ENCODE peak calls at places on chromosomes 2 and 18, in five cellular contexts. T is kidney, F is stomach, P is OCI-LY7, D is PC-3. X is an unnamed sample.

GRCh38 chr2:173991857-173992588 is 26.9 kb upstream of the SP3 start:
- DNase-seq in T (no peak), F (no peak), P (no peak), D (peak; percentile 78), X (peak; percentile 42)

GRCh38 chr2:219104107-219105050 is 43.7 kb upstream of the IHH start:
- DNase-seq in T (no peak), F (no peak), P (peak; percentile 49), D (peak; percentile 68), X (no peak)

GRCh38 chr2:109378682-109379081 is 235.1 kb downstream of the SEPTIN10 start:
- DNase-seq in T (no peak), F (peak; percentile 13), P (no peak), D (no peak), X (peak; percentile 7)

GRCh38 chr18:78998350-78999055 is 18.9 kb downstream of the SALL3 start:
- DNase-seq in T (no peak), F (no peak), P (no peak), D (no peak), X (no peak)

GRCh38 chr2:179595284-179595683 is 266.1 kb downstream of the ZNF385B start:
- DNase-seq in T (no peak), F (no peak), P (no peak), D (peak; percentile 29), X (no peak)

GRCh38 chr18:3747176-3747973 is 297.4 kb downstream of the TGIF1 start:
- DNase-seq in T (no peak), F (no peak), P (no peak), D (no peak), X (no peak)

GRCh38 chr2:130756721-130757195 is 1.4 kb downstream of the AMER3 start:
- DNase-seq in T (no peak), F (no peak), P (no peak), D (no peak), X (no peak)

GRCh38 chr18:48992791-48993555 is 42.2 kb upstream of the SMAD7 start:
- DNase-seq in T (peak; percentile 59), F (no peak), P (peak; percentile 61), D (no peak), X (peak; percentile 34)

GRCh38 chr2:43676322-43677050 is at the start of gene C1GALT1C1L:
- DNase-seq in T (peak; percentile 87), F (peak; percentile 36), P (no peak), D (no peak), X (peak; percentile 49)

GRCh38 chr18:61710082-61710620 is 182.7 kb downstream of the RNF152 start:
- DNase-seq in T (no peak), F (no peak), P (no peak), D (no peak), X (peak; percentile 69)

GRCh38 chr18:24924066-24924716 is 427.8 kb downstream of the ZNF521 start:
- DNase-seq in T (no peak), F (no peak), P (no peak), D (no peak), X (no peak)

GRCh38 chr18:77108001-77108692 is 24.4 kb downstream of the MBP start:
- DNase-seq in T (peak; percentile 76), F (no peak), P (peak; percentile 29), D (no peak), X (peak; percentile 59)

GRCh38 chr2:152491139-152491472 is 156.1 kb downstream of the FMNL2 start:
- DNase-seq in T (peak; percentile 93), F (no peak), P (no peak), D (no peak), X (no peak)

GRCh38 chr18:79275992-79276391 is 119.7 kb upstream of the NFATC1 start:
- DNase-seq in T (no peak), F (no peak), P (no peak), D (peak; percentile 23), X (no peak)

GRCh38 chr2:71609029-71609428 is 155.7 kb downstream of the DYSF start:
- DNase-seq in T (peak; percentile 26), F (no peak), P (no peak), D (no peak), X (peak; percentile 10)

GRCh38 chr18:38868757-38869156 is 1303.2 kb upstream of the CELF4 start:
- DNase-seq in T (no peak), F (no peak), P (no peak), D (no peak), X (no peak)

GRCh38 chr2:63261222-63261621 is 210.6 kb downstream of the OTX1 start:
- DNase-seq in T (no peak), F (no peak), P (no peak), D (no peak), X (no peak)

GRCh38 chr2:23376075-23376474 is 8.9 kb upstream of the KLHL29 start:
- DNase-seq in T (no peak), F (no peak), P (no peak), D (no peak), X (no peak)

GRCh38 chr2:19035238-19035637 is 323.2 kb downstream of the OSR1 start:
- DNase-seq in T (peak; percentile 86), F (no peak), P (no peak), D (no peak), X (no peak)

GRCh38 chr2:226310081-226310625 is 489.5 kb downstream of the IRS1 start:
- DNase-seq in T (no peak), F (no peak), P (no peak), D (no peak), X (no peak)

GRCh38 chr18:58544616-58545337 is 84.1 kb downstream of the ALPK2 start:
- DNase-seq in T (no peak), F (no peak), P (no peak), D (no peak), X (no peak)

GRCh38 chr18:12694032-12694431 is 8.5 kb downstream of the CEP76 start:
- DNase-seq in T (no peak), F (no peak), P (no peak), D (peak; percentile 31), X (no peak)

GRCh38 chr2:46098606-46099005 is 198.6 kb upstream of the EPAS1 start:
- DNase-seq in T (no peak), F (no peak), P (no peak), D (peak; percentile 91), X (no peak)

GRCh38 chr18:53153281-53153680 is 813.3 kb downstream of the DCC start:
- DNase-seq in T (no peak), F (no peak), P (peak; percentile 3), D (peak; percentile 6), X (no peak)

GRCh38 chr2:16409006-16409390 is 256.6 kb downstream of the CYRIA start:
- DNase-seq in T (no peak), F (no peak), P (no peak), D (no peak), X (no peak)

GRCh38 chr2:240953426-240954425 is 44.7 kb upstream of the SNED1 start:
- DNase-seq in T (no peak), F (peak; percentile 16), P (no peak), D (no peak), X (peak; percentile 11)

GRCh38 chr2:199339826-199340605 is 117.7 kb downstream of the SATB2 start:
- DNase-seq in T (no peak), F (no peak), P (no peak), D (peak; percentile 72), X (no peak)

GRCh38 chr2:207256476-207257207 is 90.9 kb upstream of the KLF7 start:
- DNase-seq in T (no peak), F (no peak), P (no peak), D (no peak), X (no peak)
- H3K4me1 ChIP-seq in T (peaks cover 22% of the 10 kb centered on the region), F (peaks cover 53% of the 10 kb centered on the region), P (no peaks in the 10 kb centered on the region), D (peaks cover 93% of the 10 kb centered on the region), X (no peaks in the 10 kb centered on the region)

GRCh38 chr2:36379710-36380448 is 24.3 kb downstream of the CRIM1 start:
- DNase-seq in T (no peak), F (no peak), P (no peak), D (peak; percentile 54), X (peak; percentile 19)

GRCh38 chr2:36380624-36381481 is 25.3 kb downstream of the CRIM1 start:
- DNase-seq in T (peak; percentile 91), F (no peak), P (no peak), D (peak; percentile 71), X (peak; percentile 78)

GRCh38 chr2:36374586-36374985 is 19.0 kb downstream of the CRIM1 start:
- DNase-seq in T (no peak), F (no peak), P (no peak), D (peak; percentile 65), X (no peak)

GRCh38 chr2:36376319-36376765 is 20.8 kb downstream of the CRIM1 start:
- DNase-seq in T (peak; percentile 89), F (peak; percentile 84), P (no peak), D (peak; percentile 71), X (peak; percentile 90)

GRCh38 chr2:36376992-36377738 is 21.6 kb downstream of the CRIM1 start:
- DNase-seq in T (peak; percentile 86), F (peak; percentile 52), P (no peak), D (peak; percentile 96), X (peak; percentile 79)
- H3K4me1 ChIP-seq in T (peaks cover 42% of the 10 kb centered on the region), F (peaks cover 63% of the 10 kb centered on the region), P (peaks cover 9% of the 10 kb centered on the region), D (peaks cover 98% of the 10 kb centered on the region), X (peaks cover 19% of the 10 kb centered on the region)

GRCh38 chr2:101710036-101710689 is 12.7 kb downstream of the MAP4K4 start:
- DNase-seq in T (no peak), F (no peak), P (no peak), D (peak; percentile 60), X (no peak)

GRCh38 chr2:101710690-101711318 is 13.3 kb downstream of the MAP4K4 start:
- DNase-seq in T (no peak), F (no peak), P (no peak), D (peak; percentile 38), X (no peak)

GRCh38 chr2:101718479-101718878 is 21.0 kb downstream of the MAP4K4 start:
- DNase-seq in T (no peak), F (no peak), P (no peak), D (no peak), X (no peak)

GRCh38 chr2:101717041-101717817 is 19.7 kb downstream of the MAP4K4 start:
- DNase-seq in T (no peak), F (no peak), P (peak; percentile 94), D (no peak), X (no peak)

DNA sequence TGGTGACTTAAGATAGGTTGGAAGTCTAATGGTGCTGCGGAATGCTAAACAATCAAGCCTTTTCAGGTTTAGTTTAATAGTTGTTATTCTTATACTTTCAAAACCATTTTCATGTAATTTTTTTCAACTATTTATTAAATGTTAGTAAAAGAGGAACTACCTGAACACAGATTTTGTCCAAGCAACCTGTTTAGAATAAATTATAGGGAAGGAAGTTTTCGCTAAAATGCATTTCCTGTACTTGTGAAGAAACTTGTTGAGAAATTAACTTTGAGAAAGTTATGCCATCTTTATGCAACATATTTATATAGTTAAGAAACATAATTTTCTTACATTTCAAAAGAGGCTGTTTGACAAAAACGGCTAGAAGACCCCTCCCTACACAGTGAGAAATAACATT is 16.6 kb downstream of the MAP4K4 start:
- DNase-seq in T (no peak), F (no peak), P (peak; percentile 47), D (no peak), X (no peak)
- H3K4me1 ChIP-seq in T (peaks cover 7% of the 10 kb centered on the region), F (peaks cover 90% of the 10 kb centered on the region), P (peaks cover 93% of the 10 kb centered on the region), D (peaks cover 19% of the 10 kb centered on the region), X (peaks cover 7% of the 10 kb centered on the region)

GRCh38 chr2:9375857-9376428 is 47.4 kb downstream of the ITGB1BP1 start:
- DNase-seq in T (no peak), F (no peak), P (peak; percentile 61), D (no peak), X (no peak)

GRCh38 chr2:9377461-9378097 is 45.7 kb downstream of the ITGB1BP1 start:
- DNase-seq in T (no peak), F (no peak), P (no peak), D (no peak), X (no peak)

GRCh38 chr2:9373505-9373904 is 49.8 kb downstream of the ITGB1BP1 start:
- DNase-seq in T (no peak), F (peak; percentile 41), P (no peak), D (no peak), X (no peak)

GRCh38 chr2:9373047-9373446 is 50.3 kb downstream of the ITGB1BP1 start:
- DNase-seq in T (peak; percentile 93), F (no peak), P (peak; percentile 90), D (no peak), X (no peak)

GRCh38 chr2:9374071-9374730 is 49.1 kb downstream of the ITGB1BP1 start:
- DNase-seq in T (no peak), F (no peak), P (no peak), D (no peak), X (no peak)
- H3K4me1 ChIP-seq in T (peaks cover 23% of the 10 kb centered on the region), F (peaks cover 14% of the 10 kb centered on the region), P (peaks cover 46% of the 10 kb centered on the region), D (peaks cover 49% of the 10 kb centered on the region), X (no peaks in the 10 kb centered on the region)

X was measured in colonic mucosa.